ENCODE peak calls at places on chromosomes 1 and 21, in five cellular contexts. J, P, O, K and X are unnamed samples.

GRCh38 chr1:55044617-55045397 is 5.5 kb downstream of the PCSK9 start:
- DNase-seq in J (peak; percentile 60), P (no peak), O (no peak), K (no peak), X (no peak)

GRCh38 chr21:32347887-32348450 is 44.8 kb downstream of the URB1 start:
- DNase-seq in J (no peak), P (no peak), O (no peak), K (no peak), X (no peak)

GRCh38 chr1:41866285-41866684 is 52.4 kb downstream of the HIVEP3 start:
- DNase-seq in J (no peak), P (no peak), O (no peak), K (no peak), X (no peak)

GRCh38 chr1:32339363-32339978 is 3.4 kb upstream of the MARCKSL1 start:
- DNase-seq in J (no peak), P (no peak), O (peak; percentile 64), K (no peak), X (no peak)

GRCh38 chr1:47230692-47231313 is 1.2 kb downstream of the TAL1 start:
- DNase-seq in J (no peak), P (no peak), O (no peak), K (no peak), X (no peak)

GRCh38 chr1:39398278-39399010 is 93.0 kb upstream of the BMP8A start:
- DNase-seq in J (peak; percentile 86), P (no peak), O (peak; percentile 100), K (no peak), X (peak; percentile 15)

GRCh38 chr1:236851871-236852270 is 56.8 kb downstream of the MTR start:
- DNase-seq in J (no peak), P (no peak), O (no peak), K (no peak), X (no peak)

GRCh38 chr1:9630331-9631081 is 21.0 kb upstream of the PIK3CD start:
- DNase-seq in J (no peak), P (no peak), O (no peak), K (no peak), X (no peak)

GRCh38 chr1:30405631-30406212 is 317.7 kb downstream of the MATN1 start:
- DNase-seq in J (peak; percentile 46), P (no peak), O (no peak), K (no peak), X (no peak)

GRCh38 chr1:236998571-236998970 is 5.7 kb downstream of the MT1HL1 start:
- DNase-seq in J (no peak), P (no peak), O (no peak), K (no peak), X (no peak)

GRCh38 chr1:4931486-4931885 is 277.1 kb downstream of the AJAP1 start:
- DNase-seq in J (no peak), P (no peak), O (peak; percentile 75), K (no peak), X (no peak)

GRCh38 chr21:35565204-35565611 is 495.1 kb downstream of the SETD4 start:
- DNase-seq in J (peak; percentile 86), P (no peak), O (peak; percentile 87), K (no peak), X (no peak)

GRCh38 chr1:67850611-67851075 is 17.4 kb upstream of the GNG12 start:
- DNase-seq in J (peak; percentile 90), P (no peak), O (peak; percentile 92), K (no peak), X (peak; percentile 70)

GRCh38 chr1:226470921-226471320 is 63.0 kb upstream of the PARP1 start:
- DNase-seq in J (no peak), P (no peak), O (no peak), K (no peak), X (no peak)

GRCh38 chr1:24828887-24829192 is 83.6 kb downstream of the CLIC4 start:
- DNase-seq in J (no peak), P (no peak), O (no peak), K (no peak), X (peak; percentile 62)

GRCh38 chr1:81799939-81800740 is 594 bp upstream of the ADGRL2 start:
- DNase-seq in J (peak; percentile 80), P (no peak), O (peak; percentile 66), K (no peak), X (peak; percentile 50)

GRCh38 chr1:19325368-19325957 is 13.3 kb downstream of the SLC66A1 start:
- DNase-seq in J (no peak), P (no peak), O (no peak), K (peak; percentile 35), X (no peak)

GRCh38 chr1:224666911-224667310 is 50.8 kb downstream of the CNIH3 start:
- DNase-seq in J (no peak), P (no peak), O (peak; percentile 22), K (no peak), X (no peak)

GRCh38 chr21:45289655-45290515 is 2.2 kb upstream of the POFUT2 start:
- DNase-seq in J (no peak), P (no peak), O (no peak), K (no peak), X (no peak)

GRCh38 chr1:151998611-151999362 is 5.1 kb upstream of the S100A10 start:
- DNase-seq in J (no peak), P (no peak), O (peak; percentile 66), K (no peak), X (no peak)

GRCh38 chr1:230823835-230824485 is 44.4 kb downstream of the C1orf198 start:
- DNase-seq in J (no peak), P (no peak), O (no peak), K (no peak), X (no peak)

GRCh38 chr1:3697810-3698209 is 45.5 kb downstream of the TP73 start:
- DNase-seq in J (no peak), P (no peak), O (no peak), K (no peak), X (peak; percentile 94)

GRCh38 chr1:67723620-67724019 is 38.6 kb downstream of the GADD45A start:
- DNase-seq in J (no peak), P (no peak), O (peak; percentile 88), K (no peak), X (no peak)